ENCODE peak calls at places on chromosomes 4 and X, in five cellular contexts. B is GM19239, M is progenitor cell of endocrine pancreas, V is HT1080, T is aorta. D is an unnamed sample.

GRCh38 chr4:99033956-99034355 is 38.4 kb downstream of the METAP1 start:
- DNase-seq in B (no peak), M (no peak), V (no peak), T (no peak), D (no peak)

GRCh38 chr4:121428721-121429120 is 47.9 kb upstream of the QRFPR start:
- DNase-seq in B (no peak), V (peak), T (no peak), M (no peak), D (no peak)

GRCh38 chrX:130793966-130794365 is 109.0 kb downstream of the ENOX2 start:
- DNase-seq in V (no peak), B (no peak), M (no peak), T (no peak), D (no peak)

GRCh38 chrX:130155564-130155963 is 10.1 kb downstream of the AIFM1 start:
- DNase-seq in V (no peak), M (no peak), T (no peak), B (no peak), D (no peak)

GRCh38 chr4:88737304-88738015 is 39.8 kb upstream of the NAP1L5 start:
- DNase-seq in T (no peak), V (no peak), B (peak), M (no peak), D (no peak)

GRCh38 chrX:17456526-17456925 is 81.5 kb downstream of the NHS start:
- DNase-seq in B (no peak), T (no peak), V (no peak), M (no peak), D (no peak)

GRCh38 chr4:75469896-75470295 is 44.3 kb downstream of the RCHY1 start:
- DNase-seq in M (no peak), B (no peak), V (no peak), T (no peak), D (no peak)

GRCh38 chr4:182175788-182176519 is 67.2 kb upstream of the TENM3 start:
- DNase-seq in B (no peak), V (no peak), M (no peak), T (no peak), D (no peak)

GRCh38 chr4:114272226-114272625 is 292.8 kb upstream of the ARSJ start:
- DNase-seq in V (peak), B (no peak), M (no peak), T (no peak), D (no peak)

GRCh38 chr4:146192060-146192459 is 16.5 kb downstream of the LSM6 start:
- DNase-seq in T (no peak), B (no peak), M (no peak), V (no peak), D (no peak)

GRCh38 chrX:1239681-1240142 is 27.3 kb upstream of the CRLF2 start:
- DNase-seq in M (no peak), T (peak), V (peak), B (peak), D (peak)

GRCh38 chr4:177322881-177323280 is 13.2 kb downstream of the NEIL3 start:
- DNase-seq in B (no peak), M (no peak), T (no peak), V (no peak), D (no peak)

GRCh38 chr4:141301216-141301615 is 80.5 kb downstream of the ZNF330 start:
- DNase-seq in T (no peak), B (no peak), M (no peak), V (no peak), D (no peak)

GRCh38 chr4:152434011-152434410 is 101.9 kb downstream of the FBXW7 start:
- DNase-seq in V (no peak), B (no peak), T (no peak), M (no peak), D (no peak)

GRCh38 chrX:20515841-20516461 is 249.2 kb upstream of the RPS6KA3 start:
- DNase-seq in M (no peak), V (peak), B (no peak), T (no peak), D (peak)

GRCh38 chrX:129478516-129478915 is 44.8 kb downstream of the SMARCA1 start:
- DNase-seq in V (peak), T (no peak), M (no peak), B (no peak), D (no peak)

GRCh38 chrX:4240541-4241194 is 527.2 kb upstream of the PRKX start:
- DNase-seq in M (no peak), B (no peak), T (no peak), V (peak), D (no peak)

D was measured in GM12864.